ENCODE peak calls at places on chromosomes 6 and 20, in seven cellular contexts. M is A549, Z is HCT116, H is RWPE1, Y is dorsolateral prefrontal cortex, N is A673, T is adrenal gland. D is an unnamed sample.
A peak's percentile ranks its signal among the peaks of the same experiment; 100 is the strongest.

GRCh38 chr6:46453221-46453620 is 38.0 kb downstream of the RCAN2 start:
- DNase-seq in M (no peak), Z (no peak), H (no peak), Y (no peak), N (no peak), T (no peak), D (no peak)

GRCh38 chr6:87436435-87436834 is 28.7 kb downstream of the CFAP206 start:
- DNase-seq in M (peak; percentile 15), Z (peak; percentile 8), H (peak; percentile 62), Y (no peak), N (peak; percentile 75), T (peak; percentile 61), D (peak; percentile 70)

GRCh38 chr6:31317036-31317435 is 39.9 kb downstream of the HLA-B start:
- DNase-seq in M (no peak), Z (no peak), H (no peak), Y (no peak), N (no peak), T (no peak), D (no peak)

GRCh38 chr20:44642203-44643153 is 9.0 kb downstream of the ADA start:
- DNase-seq in M (peak; percentile 56), Z (no peak), H (peak; percentile 84), Y (peak; percentile 34), N (peak; percentile 86), T (peak; percentile 86), D (no peak)

GRCh38 chr6:127031511-127031910 is 87.0 kb upstream of the RSPO3 start:
- DNase-seq in M (no peak), Z (no peak), H (no peak), Y (no peak), N (no peak), T (no peak), D (no peak)

GRCh38 chr6:112571486-112571885 is 224.4 kb downstream of the RFPL4B start:
- DNase-seq in M (no peak), Z (no peak), H (no peak), Y (peak; percentile 8), N (no peak), T (no peak), D (no peak)

GRCh38 chr20:53582574-53583351 is 10.9 kb downstream of the ZNF217 start:
- DNase-seq in M (peak; percentile 78), Z (no peak), H (peak; percentile 97), Y (no peak), N (peak; percentile 57), T (no peak), D (no peak)

GRCh38 chr6:26392932-26393636 is 9.0 kb upstream of the BTN3A1 start:
- DNase-seq in M (no peak), Z (no peak), H (no peak), Y (no peak), N (no peak), T (no peak), D (no peak)

GRCh38 chr6:83096791-83097190 is 29.3 kb downstream of the DOP1A start:
- DNase-seq in M (no peak), Z (no peak), H (no peak), Y (no peak), N (no peak), T (no peak), D (no peak)

GRCh38 chr6:87645080-87645479 is 55.1 kb downstream of the ORC3 start:
- DNase-seq in M (no peak), Z (no peak), H (no peak), Y (no peak), N (no peak), T (no peak), D (no peak)

GRCh38 chr20:40683894-40684268 is 5.2 kb downstream of the MAFB start:
- DNase-seq in M (no peak), Z (no peak), H (no peak), Y (no peak), N (no peak), T (no peak), D (no peak)

GRCh38 chr6:624979-625378 is 31.9 kb downstream of the HUS1B start:
- DNase-seq in M (no peak), Z (no peak), H (peak; percentile 3), Y (no peak), N (peak; percentile 3), T (no peak), D (no peak)

GRCh38 chr6:3323696-3324261 is 65.0 kb downstream of the PSMG4 start:
- DNase-seq in M (no peak), Z (no peak), H (no peak), Y (no peak), N (no peak), T (no peak), D (no peak)
- H3K27ac ChIP-seq in M (peak overlapping the region; percentile 82), Z (no peak overlapping the region), H (no peak overlapping the region), Y (peak overlapping the region; percentile 67), N (no peak overlapping the region), T (peak overlapping the region; percentile 83), D (no peak overlapping the region)

GRCh38 chr20:56391596-56392281 is at the start of gene AURKA:
- DNase-seq in M (no peak), Z (no peak), H (no peak), Y (peak; percentile 16), N (peak; percentile 10), T (no peak), D (no peak)

GRCh38 chr20:56393653-56394052 is 1.2 kb downstream of the CSTF1 start:
- DNase-seq in M (no peak), Z (no peak), H (no peak), Y (no peak), N (no peak), T (no peak), D (no peak)

GRCh38 chr20:56392282-56393132 is at the start of gene CSTF1:
- DNase-seq in M (peak; percentile 100), Z (peak; percentile 99), H (peak; percentile 100), Y (peak; percentile 97), N (peak; percentile 99), T (peak; percentile 99), D (peak; percentile 97)

GRCh38 chr20:56393133-56393472 is 658 bp downstream of the CSTF1 start:
- DNase-seq in M (no peak), Z (no peak), H (peak; percentile 37), Y (no peak), N (peak; percentile 11), T (no peak), D (no peak)

GRCh38 chr20:56395166-56395565 is 2.7 kb downstream of the CSTF1 start:
- DNase-seq in M (no peak), Z (no peak), H (no peak), Y (no peak), N (no peak), T (no peak), D (no peak)
- H3K27ac ChIP-seq in M (no peak overlapping the region), Z (no peak overlapping the region), H (no peak overlapping the region), Y (no peak overlapping the region), N (no peak overlapping the region), T (no peak overlapping the region), D (no peak overlapping the region)

GRCh38 chr6:40918035-40918651 is 120.9 kb downstream of the UNC5CL start:
- DNase-seq in M (no peak), Z (no peak), H (no peak), Y (no peak), N (no peak), T (no peak), D (no peak)

GRCh38 chr6:40923326-40923725 is 115.7 kb downstream of the UNC5CL start:
- DNase-seq in M (no peak), Z (no peak), H (no peak), Y (no peak), N (no peak), T (no peak), D (no peak)

GRCh38 chr6:40923860-40924259 is 115.2 kb downstream of the UNC5CL start:
- DNase-seq in M (no peak), Z (no peak), H (no peak), Y (no peak), N (no peak), T (no peak), D (no peak)

GRCh38 chr6:40924832-40925231 is 114.2 kb downstream of the UNC5CL start:
- DNase-seq in M (no peak), Z (no peak), H (no peak), Y (no peak), N (no peak), T (no peak), D (no peak)

DNA sequence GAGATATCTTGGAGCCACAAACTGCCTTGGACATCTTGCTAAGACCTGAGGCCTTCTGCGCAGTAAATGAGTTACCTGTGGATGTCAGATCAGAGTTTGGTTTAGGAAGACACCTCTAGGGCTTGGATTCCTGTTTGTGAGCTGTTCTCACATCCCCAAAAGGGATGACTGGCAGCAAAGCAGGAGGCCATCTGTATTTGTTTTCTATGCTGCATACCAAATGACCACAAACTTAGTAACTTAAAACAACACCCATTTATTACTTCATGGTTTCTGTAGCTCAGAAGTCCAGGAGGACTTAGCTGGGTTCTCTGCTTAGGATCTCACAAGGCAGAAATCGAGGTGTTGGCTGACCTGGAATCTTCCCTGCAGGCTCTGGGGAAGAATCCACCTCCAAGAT is 116.7 kb downstream of the UNC5CL start:
- DNase-seq in M (no peak), Z (no peak), H (no peak), Y (no peak), N (no peak), T (no peak), D (no peak)
- H3K27ac ChIP-seq in M (peak overlapping the region; percentile 17), Z (no peak overlapping the region), H (no peak overlapping the region), Y (no peak overlapping the region), N (no peak overlapping the region), T (no peak overlapping the region), D (no peak overlapping the region)

GRCh38 chr6:13302751-13303667 is 25.3 kb downstream of the TBC1D7 start:
- DNase-seq in M (peak; percentile 89), Z (peak; percentile 33), H (peak; percentile 90), Y (peak; percentile 62), N (peak; percentile 90), T (peak; percentile 82), D (no peak)
- H3K27ac ChIP-seq in M (peak overlapping the region; percentile 87), Z (no peak overlapping the region), H (peak overlapping the region; percentile 78), Y (peak overlapping the region; percentile 91), N (peak overlapping the region; percentile 76), T (peak overlapping the region; percentile 80), D (no peak overlapping the region)

DNA sequence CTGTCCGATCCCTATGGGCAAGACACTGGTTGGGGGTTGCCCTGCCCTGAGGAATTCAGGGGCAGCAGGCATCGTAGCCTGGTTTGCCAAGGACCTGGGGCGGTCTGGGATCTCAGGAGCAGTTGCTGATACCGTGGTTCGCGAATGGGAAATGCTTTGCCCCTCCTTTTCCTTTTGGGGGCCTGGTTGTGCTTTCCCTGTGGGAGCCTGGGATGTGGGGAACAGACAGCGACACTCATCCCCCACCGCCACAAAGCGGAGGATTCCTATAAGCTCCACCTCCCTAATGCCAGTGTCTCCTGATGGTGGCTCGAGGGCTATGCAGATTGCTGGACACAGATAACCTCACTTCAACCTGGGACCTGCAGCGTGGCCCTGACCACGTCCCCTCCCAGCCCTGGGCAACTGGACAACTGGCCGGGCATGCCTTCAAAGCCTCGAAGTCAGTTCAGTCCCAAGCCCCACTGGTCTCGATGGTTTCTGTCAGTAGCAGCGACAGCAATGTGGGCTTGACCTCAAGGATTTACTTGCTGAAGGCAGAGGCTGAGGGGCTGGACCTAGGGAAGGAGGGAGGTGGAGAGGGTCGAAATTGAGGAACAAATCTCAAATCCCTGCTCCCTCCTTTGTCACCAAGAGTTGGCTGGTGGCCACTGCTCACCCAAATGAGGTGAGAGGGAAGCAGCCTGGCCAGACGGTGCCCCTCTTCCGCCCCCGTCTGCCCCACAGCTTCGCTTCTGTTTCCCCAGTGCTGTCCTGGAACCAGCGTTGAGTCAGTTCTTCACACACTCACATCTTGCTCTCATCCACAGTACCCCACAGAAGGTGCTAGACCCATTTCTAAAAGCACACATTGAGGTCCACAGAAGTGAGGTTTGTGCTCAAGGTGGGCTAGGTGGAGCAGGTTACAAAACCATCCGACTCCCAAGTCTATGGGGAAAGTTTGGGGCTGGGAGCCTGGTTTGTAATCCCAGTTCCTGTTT is 3.5 kb downstream of the CEBPB start:
- DNase-seq in M (no peak), Z (no peak), H (no peak), Y (peak; percentile 41), N (no peak), T (peak; percentile 79), D (no peak)
- H3K27ac ChIP-seq in M (peak overlapping the region; percentile 97), Z (no peak overlapping the region), H (peak overlapping the region; percentile 95), Y (peak overlapping the region; percentile 98), N (peak overlapping the region; percentile 99), T (peak overlapping the region; percentile 95), D (no peak overlapping the region)